ENCODE peak calls at places on chromosome 12, in five cellular contexts. F, T, N, J and I are unnamed samples.

GRCh38 chr12:78146365-78146772 is 315.7 kb downstream of the NAV3 start:
- DNase-seq in T (no peak), N (peak; percentile 15), F (peak; percentile 13), J (no peak), I (peak; percentile 63)

GRCh38 chr12:76922821-76923315 is 44.0 kb upstream of the CSRP2 start:
- DNase-seq in N (no peak), F (no peak), J (no peak), T (no peak), I (no peak)

GRCh38 chr12:109513977-109514376 is 36.5 kb downstream of the UBE3B start:
- DNase-seq in F (no peak), T (no peak), N (no peak), J (no peak), I (no peak)

GRCh38 chr12:123998960-123999359 is 25.9 kb downstream of the ZNF664 start:
- DNase-seq in F (peak; percentile 41), T (no peak), J (no peak), N (no peak), I (no peak)

GRCh38 chr12:11807453-11807852 is 158.0 kb downstream of the ETV6 start:
- DNase-seq in T (no peak), N (no peak), F (no peak), J (no peak), I (no peak)

GRCh38 chr12:55705802-55706402 is 1.8 kb downstream of the ITGA7 start:
- DNase-seq in F (peak; percentile 62), T (no peak), N (no peak), J (no peak), I (peak; percentile 87)

GRCh38 chr12:109720152-109720855 is 6.7 kb downstream of the FAM222A start:
- DNase-seq in F (no peak), J (no peak), N (no peak), T (no peak), I (no peak)

GRCh38 chr12:31106101-31106803 is 32.6 kb downstream of the DDX11 start:
- DNase-seq in F (no peak), N (no peak), T (no peak), J (no peak), I (no peak)

GRCh38 chr12:112275211-112275610 is 107.0 kb downstream of the HECTD4 start:
- DNase-seq in J (no peak), T (no peak), N (no peak), F (no peak), I (no peak)

GRCh38 chr12:128791395-128792322 is 32.1 kb downstream of the SLC15A4 start:
- DNase-seq in F (no peak), T (no peak), J (no peak), N (no peak), I (no peak)

GRCh38 chr12:131091413-131091975 is 137.8 kb downstream of the ADGRD1 start:
- DNase-seq in F (no peak), J (no peak), T (peak; percentile 80), N (no peak), I (no peak)

GRCh38 chr12:66061557-66062279 is 68.8 kb downstream of the LLPH start:
- DNase-seq in F (no peak), N (no peak), T (no peak), J (peak; percentile 44), I (peak; percentile 83)

GRCh38 chr12:62248873-62249272 is 11.3 kb upstream of the USP15 start:
- DNase-seq in T (no peak), J (no peak), F (peak; percentile 88), N (no peak), I (no peak)

GRCh38 chr12:132698336-132698735 is 10.9 kb downstream of the PXMP2 start:
- DNase-seq in N (no peak), J (no peak), T (no peak), F (no peak), I (no peak)

GRCh38 chr12:56998981-56999380 is 7.4 kb downstream of the ZBTB39 start:
- DNase-seq in T (peak; percentile 69), F (no peak), N (no peak), J (no peak), I (no peak)

GRCh38 chr12:91274886-91275285 is 92.3 kb upstream of the DCN start:
- DNase-seq in J (no peak), T (no peak), F (no peak), N (no peak), I (peak; percentile 11)

GRCh38 chr12:118459110-118459509 is 82.8 kb downstream of the SUDS3 start:
- DNase-seq in J (no peak), N (no peak), T (no peak), F (no peak), I (no peak)

GRCh38 chr12:132268674-132269073 is 60.7 kb downstream of the GALNT9 start:
- DNase-seq in F (peak; percentile 45), T (no peak), J (no peak), N (no peak), I (no peak)

GRCh38 chr12:39372929-39373328 is 70.0 kb downstream of the KIF21A start:
- DNase-seq in N (no peak), T (peak; percentile 61), J (no peak), F (no peak), I (no peak)

GRCh38 chr12:128007250-128007649 is 259.7 kb upstream of the TMEM132C start:
- DNase-seq in J (no peak), T (no peak), F (no peak), N (no peak), I (no peak)

GRCh38 chr12:6364037-6364360 is 11.4 kb downstream of the SCNN1A start:
- DNase-seq in N (no peak), T (no peak), F (no peak), J (no peak), I (no peak)
- TF ChIP-seq CREB1 in N (no peak), T (no peak), F (no peak), J (no peak), I (no peak)

GRCh38 chr12:50925342-50925651 is 27.0 kb upstream of the HIGD1C start:
- DNase-seq in F (peak; percentile 42), T (no peak), N (no peak), J (no peak), I (peak; percentile 38)
- H3K4me3 ChIP-seq in F (peak overlapping the region; percentile 61), T (peak overlapping the region; percentile 60), N (peak overlapping the region; percentile 70), J (peak overlapping the region; percentile 30), I (peak overlapping the region; percentile 63)

GRCh38 chr12:17592472-17592871 is 497.5 kb downstream of the RERGL start:
- DNase-seq in F (no peak), N (no peak), T (no peak), J (no peak), I (no peak)

GRCh38 chr12:17591113-17591512 is 498.9 kb downstream of the RERGL start:
- DNase-seq in T (no peak), J (no peak), N (no peak), F (no peak), I (no peak)

GRCh38 chr12:17593715-17594406 is 496.1 kb downstream of the RERGL start:
- DNase-seq in N (no peak), F (no peak), T (no peak), J (no peak), I (no peak)

DNA sequence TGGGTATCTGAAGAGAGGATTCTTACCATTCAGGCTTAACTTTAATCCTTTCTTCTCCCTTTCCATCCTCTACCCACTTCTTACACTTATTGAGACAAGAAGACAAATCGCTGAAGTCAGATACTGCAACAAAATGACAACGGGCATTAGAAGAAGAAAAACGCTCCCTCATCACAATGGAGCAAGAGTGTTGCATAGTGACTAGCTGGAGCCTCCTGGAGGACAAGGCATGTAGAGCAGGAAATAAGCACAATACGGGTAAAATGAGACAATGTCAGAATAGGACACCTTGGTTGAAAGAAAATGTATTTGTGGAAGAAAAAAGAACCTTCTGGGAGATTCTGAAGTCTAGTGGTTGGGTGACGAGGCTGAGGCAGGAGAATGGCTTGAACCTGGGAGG is 501.0 kb downstream of the RERGL start:
- DNase-seq in N (peak; percentile 2), T (no peak), J (peak; percentile 2), F (no peak), I (peak; percentile 80)
- TF ChIP-seq CREB1 in N (no peak), T (no peak), J (no peak), F (no peak), I (no peak)

DNA sequence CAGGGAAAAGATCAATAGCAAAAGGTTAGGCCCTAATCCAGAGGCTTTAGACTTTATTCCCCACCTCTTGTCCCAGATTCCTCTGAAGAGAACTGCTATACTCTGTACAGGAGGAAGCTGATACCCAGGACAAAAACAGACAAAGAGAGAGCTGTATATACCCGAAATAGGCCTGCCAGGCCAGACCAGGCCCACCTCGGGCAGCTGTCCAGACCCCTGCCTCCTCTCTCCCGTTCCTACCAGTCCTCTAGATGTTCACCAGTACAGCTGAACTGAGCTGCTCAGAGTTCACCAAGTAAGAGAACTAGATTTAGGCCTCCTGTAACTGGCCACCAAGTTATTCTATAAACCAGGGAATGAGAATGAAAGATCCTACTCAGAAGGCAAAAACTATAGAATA is 4.7 kb downstream of the CHD4 start:
- DNase-seq in N (no peak), J (no peak), F (no peak), T (no peak), I (no peak)
- H3K4me3 ChIP-seq in N (no peak overlapping the region), J (no peak overlapping the region), F (no peak overlapping the region), T (peak overlapping the region; percentile 99), I (no peak overlapping the region)

GRCh38 chr12:713281-713875 is 39.0 kb upstream of the WNK1 start:
- DNase-seq in T (no peak), F (no peak), J (no peak), N (no peak), I (peak; percentile 30)
- TF ChIP-seq CREB1 in T (no peak), F (no peak), J (no peak), N (no peak), I (no peak)

GRCh38 chr12:92574911-92575570 is 127.7 kb upstream of the PLEKHG7 start:
- DNase-seq in J (no peak), N (peak; percentile 9), F (no peak), T (no peak), I (no peak)
- H3K4me3 ChIP-seq in J (no peak overlapping the region), N (no peak overlapping the region), F (no peak overlapping the region), T (no peak overlapping the region), I (no peak overlapping the region)

DNA sequence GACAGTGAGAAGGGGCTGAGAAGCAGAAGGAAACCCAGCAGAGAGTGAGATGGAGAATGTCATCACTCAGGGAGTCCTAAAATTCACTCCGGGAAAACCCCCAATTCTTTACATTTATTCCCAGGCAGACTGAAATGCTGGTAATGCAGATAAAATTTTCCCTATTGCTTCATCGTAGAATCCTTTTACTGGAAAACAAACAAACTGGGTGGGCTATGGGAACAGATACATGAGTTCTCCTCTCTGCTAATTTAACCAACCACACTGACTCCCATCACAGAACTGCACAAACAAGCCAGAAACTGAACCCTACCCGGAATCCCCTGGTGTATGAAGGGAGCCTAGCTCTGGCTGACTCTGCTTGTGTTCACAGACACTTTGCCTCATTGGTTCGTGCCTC is 20.9 kb downstream of the HEBP1 start:
- DNase-seq in J (no peak), F (no peak), N (no peak), T (no peak), I (no peak)
- TF ChIP-seq CREB1 in J (no peak), F (no peak), N (no peak), T (no peak), I (no peak)